ENCODE peak calls at places on chromosomes 6 and 20, in seven cellular contexts. One of them, this sample, is unnamed.

GRCh38 chr6:75830959-75831885 is 82.2 kb downstream of the MYO6 start:
- DNase-seq in A673: peak
- DNase-seq in left ventricle myocardium inferior: no peak
- DNase-seq in GM12878: peak
- DNase-seq in tibial artery: no peak
- DNase-seq in WERI-Rb-1: no peak
- DNase-seq in epithelial cell of esophagus: peak
- DNase-seq in this sample: peak

GRCh38 chr6:8859501-8859900 is 424.2 kb upstream of the SLC35B3 start:
- DNase-seq in A673: no peak
- DNase-seq in left ventricle myocardium inferior: no peak
- DNase-seq in GM12878: no peak
- DNase-seq in tibial artery: no peak
- DNase-seq in WERI-Rb-1: no peak
- DNase-seq in epithelial cell of esophagus: no peak
- DNase-seq in this sample: no peak

GRCh38 chr20:31721408-31722332 is 998 bp downstream of the BCL2L1 start:
- DNase-seq in A673: no peak
- DNase-seq in left ventricle myocardium inferior: peak
- DNase-seq in GM12878: no peak
- DNase-seq in tibial artery: no peak
- DNase-seq in WERI-Rb-1: no peak
- DNase-seq in epithelial cell of esophagus: no peak
- DNase-seq in this sample: no peak

GRCh38 chr20:49969946-49970345 is 12.8 kb upstream of the SNAI1 start:
- DNase-seq in A673: no peak
- DNase-seq in left ventricle myocardium inferior: no peak
- DNase-seq in GM12878: no peak
- DNase-seq in tibial artery: no peak
- DNase-seq in WERI-Rb-1: peak
- DNase-seq in epithelial cell of esophagus: peak
- DNase-seq in this sample: peak

GRCh38 chr6:39836621-39837020 is 44.4 kb downstream of the DAAM2 start:
- DNase-seq in A673: no peak
- DNase-seq in left ventricle myocardium inferior: no peak
- DNase-seq in GM12878: no peak
- DNase-seq in tibial artery: no peak
- DNase-seq in WERI-Rb-1: no peak
- DNase-seq in epithelial cell of esophagus: no peak
- DNase-seq in this sample: no peak

GRCh38 chr20:63706852-63707557 is 771 bp downstream of the ARFRP1 start:
- DNase-seq in A673: peak
- DNase-seq in left ventricle myocardium inferior: no peak
- DNase-seq in GM12878: no peak
- DNase-seq in tibial artery: no peak
- DNase-seq in WERI-Rb-1: peak
- DNase-seq in epithelial cell of esophagus: peak
- DNase-seq in this sample: peak

GRCh38 chr6:7317538-7317937 is 4.5 kb upstream of the SSR1 start:
- DNase-seq in A673: no peak
- DNase-seq in left ventricle myocardium inferior: no peak
- DNase-seq in GM12878: no peak
- DNase-seq in tibial artery: no peak
- DNase-seq in WERI-Rb-1: no peak
- DNase-seq in epithelial cell of esophagus: no peak
- DNase-seq in this sample: no peak

GRCh38 chr6:70469965-70470364 is 56.7 kb downstream of the FAM135A start:
- DNase-seq in A673: no peak
- DNase-seq in left ventricle myocardium inferior: no peak
- DNase-seq in GM12878: no peak
- DNase-seq in tibial artery: no peak
- DNase-seq in WERI-Rb-1: no peak
- DNase-seq in epithelial cell of esophagus: no peak
- DNase-seq in this sample: no peak

GRCh38 chr6:148556415-148556814 is 190.4 kb upstream of the UST start:
- DNase-seq in A673: no peak
- DNase-seq in left ventricle myocardium inferior: no peak
- DNase-seq in GM12878: no peak
- DNase-seq in tibial artery: no peak
- DNase-seq in WERI-Rb-1: no peak
- DNase-seq in epithelial cell of esophagus: no peak
- DNase-seq in this sample: no peak

GRCh38 chr20:43293068-43293786 is 103.5 kb upstream of the PTPRT start:
- DNase-seq in A673: no peak
- DNase-seq in left ventricle myocardium inferior: no peak
- DNase-seq in GM12878: no peak
- DNase-seq in tibial artery: no peak
- DNase-seq in WERI-Rb-1: peak
- DNase-seq in epithelial cell of esophagus: no peak
- DNase-seq in this sample: no peak

GRCh38 chr20:50872562-50873288 is 58.5 kb downstream of the ADNP start:
- DNase-seq in A673: no peak
- DNase-seq in left ventricle myocardium inferior: no peak
- DNase-seq in GM12878: no peak
- DNase-seq in tibial artery: no peak
- DNase-seq in WERI-Rb-1: no peak
- DNase-seq in epithelial cell of esophagus: no peak
- DNase-seq in this sample: no peak

GRCh38 chr6:170463101-170463721 is 89.9 kb downstream of the PSMB1 start:
- DNase-seq in A673: no peak
- DNase-seq in left ventricle myocardium inferior: no peak
- DNase-seq in GM12878: no peak
- DNase-seq in tibial artery: no peak
- DNase-seq in WERI-Rb-1: no peak
- DNase-seq in epithelial cell of esophagus: no peak
- DNase-seq in this sample: no peak

GRCh38 chr6:39143238-39143930 is 28.4 kb upstream of the SAYSD1 start:
- DNase-seq in A673: no peak
- DNase-seq in left ventricle myocardium inferior: no peak
- DNase-seq in GM12878: no peak
- DNase-seq in tibial artery: no peak
- DNase-seq in WERI-Rb-1: no peak
- DNase-seq in epithelial cell of esophagus: peak
- DNase-seq in this sample: peak

GRCh38 chr20:31607640-31608255 is 2.7 kb downstream of the ID1 start:
- DNase-seq in A673: no peak
- DNase-seq in left ventricle myocardium inferior: no peak
- DNase-seq in GM12878: no peak
- DNase-seq in tibial artery: no peak
- DNase-seq in WERI-Rb-1: no peak
- DNase-seq in epithelial cell of esophagus: no peak
- DNase-seq in this sample: no peak

GRCh38 chr6:17892097-17892686 is 95.2 kb downstream of the KIF13A start:
- DNase-seq in A673: no peak
- DNase-seq in left ventricle myocardium inferior: no peak
- DNase-seq in GM12878: no peak
- DNase-seq in tibial artery: no peak
- DNase-seq in WERI-Rb-1: no peak
- DNase-seq in epithelial cell of esophagus: no peak
- DNase-seq in this sample: no peak

GRCh38 chr6:71766796-71767195 is 119.6 kb upstream of the RIMS1 start:
- DNase-seq in A673: no peak
- DNase-seq in left ventricle myocardium inferior: no peak
- DNase-seq in GM12878: no peak
- DNase-seq in tibial artery: no peak
- DNase-seq in WERI-Rb-1: no peak
- DNase-seq in epithelial cell of esophagus: no peak
- DNase-seq in this sample: no peak

GRCh38 chr6:16486661-16487060 is 248.3 kb downstream of the GMPR start:
- DNase-seq in A673: no peak
- DNase-seq in left ventricle myocardium inferior: no peak
- DNase-seq in GM12878: no peak
- DNase-seq in tibial artery: no peak
- DNase-seq in WERI-Rb-1: no peak
- DNase-seq in epithelial cell of esophagus: no peak
- DNase-seq in this sample: no peak

GRCh38 chr6:33004940-33005339 is 4.5 kb downstream of the HLA-DOA start:
- DNase-seq in A673: no peak
- DNase-seq in left ventricle myocardium inferior: no peak
- DNase-seq in GM12878: no peak
- DNase-seq in tibial artery: no peak
- DNase-seq in WERI-Rb-1: no peak
- DNase-seq in epithelial cell of esophagus: no peak
- DNase-seq in this sample: no peak

GRCh38 chr6:33010356-33010755 is 965 bp upstream of the HLA-DOA start:
- DNase-seq in A673: no peak
- DNase-seq in left ventricle myocardium inferior: no peak
- DNase-seq in GM12878: no peak
- DNase-seq in tibial artery: no peak
- DNase-seq in WERI-Rb-1: no peak
- DNase-seq in epithelial cell of esophagus: no peak
- DNase-seq in this sample: no peak

GRCh38 chr6:33013608-33014007 is 4.2 kb upstream of the HLA-DOA start:
- DNase-seq in A673: no peak
- DNase-seq in left ventricle myocardium inferior: no peak
- DNase-seq in GM12878: no peak
- DNase-seq in tibial artery: no peak
- DNase-seq in WERI-Rb-1: peak
- DNase-seq in epithelial cell of esophagus: no peak
- DNase-seq in this sample: no peak

GRCh38 chr6:33008944-33009861 is at the start of gene HLA-DOA:
- DNase-seq in A673: peak
- DNase-seq in left ventricle myocardium inferior: no peak
- DNase-seq in GM12878: peak
- DNase-seq in tibial artery: no peak
- DNase-seq in WERI-Rb-1: peak
- DNase-seq in epithelial cell of esophagus: no peak
- DNase-seq in this sample: no peak

DNA sequence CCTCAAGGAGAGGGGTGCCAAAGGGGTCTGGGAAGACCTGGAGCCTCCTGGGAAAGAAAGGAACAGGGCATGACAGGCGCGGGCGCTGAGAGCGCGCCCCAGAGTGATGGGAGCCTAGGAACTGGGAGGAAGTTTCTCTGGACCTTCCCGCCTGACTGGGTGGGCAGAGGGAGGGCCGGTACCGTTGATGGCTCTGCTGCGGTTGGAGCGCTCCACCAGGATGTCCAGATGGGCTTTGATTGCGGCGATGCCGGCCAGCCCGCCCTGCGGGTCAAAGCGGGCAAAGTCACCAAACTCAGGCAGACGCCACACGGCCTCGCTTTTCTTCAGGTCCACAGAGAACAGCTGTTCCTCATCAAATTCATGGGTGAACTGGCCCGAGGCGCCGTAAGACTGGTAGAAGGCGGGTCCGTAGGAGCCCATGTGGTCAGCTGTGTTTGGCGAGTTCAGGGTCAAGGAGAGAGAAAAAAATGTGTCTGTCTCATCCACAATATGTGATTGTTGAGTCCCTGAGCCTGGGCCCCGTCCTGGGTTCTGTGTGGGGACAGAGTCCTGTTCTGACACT is 1.5 kb downstream of the HLA-DOA start:
- DNase-seq in A673: no peak
- DNase-seq in left ventricle myocardium inferior: no peak
- DNase-seq in GM12878: no peak
- DNase-seq in tibial artery: no peak
- DNase-seq in WERI-Rb-1: no peak
- DNase-seq in epithelial cell of esophagus: no peak
- DNase-seq in this sample: no peak
- H3K4me3 ChIP-seq in A673: no peak
- H3K4me3 ChIP-seq in left ventricle myocardium inferior: no peak
- H3K4me3 ChIP-seq in GM12878: peak
- H3K4me3 ChIP-seq in tibial artery: no peak
- H3K4me3 ChIP-seq in WERI-Rb-1: no peak
- H3K4me3 ChIP-seq in epithelial cell of esophagus: no peak
- H3K4me3 ChIP-seq in this sample: no peak

GRCh38 chr6:35298625-35299140 is 1.1 kb downstream of the DEF6 start:
- DNase-seq in A673: no peak
- DNase-seq in left ventricle myocardium inferior: no peak
- DNase-seq in GM12878: no peak
- DNase-seq in tibial artery: no peak
- DNase-seq in WERI-Rb-1: no peak
- DNase-seq in epithelial cell of esophagus: no peak
- DNase-seq in this sample: no peak
- H3K4me3 ChIP-seq in A673: no peak
- H3K4me3 ChIP-seq in left ventricle myocardium inferior: peak
- H3K4me3 ChIP-seq in GM12878: peak
- H3K4me3 ChIP-seq in tibial artery: no peak
- H3K4me3 ChIP-seq in WERI-Rb-1: no peak
- H3K4me3 ChIP-seq in epithelial cell of esophagus: peak
- H3K4me3 ChIP-seq in this sample: peak

GRCh38 chr6:45644720-45645119 is 267.0 kb upstream of the SUPT3H start:
- DNase-seq in A673: no peak
- DNase-seq in left ventricle myocardium inferior: no peak
- DNase-seq in GM12878: no peak
- DNase-seq in tibial artery: no peak
- DNase-seq in WERI-Rb-1: no peak
- DNase-seq in epithelial cell of esophagus: no peak
- DNase-seq in this sample: no peak
- H3K4me3 ChIP-seq in A673: no peak
- H3K4me3 ChIP-seq in left ventricle myocardium inferior: no peak
- H3K4me3 ChIP-seq in GM12878: no peak
- H3K4me3 ChIP-seq in tibial artery: no peak
- H3K4me3 ChIP-seq in WERI-Rb-1: no peak
- H3K4me3 ChIP-seq in epithelial cell of esophagus: no peak
- H3K4me3 ChIP-seq in this sample: no peak

GRCh38 chr20:18908109-18908508 is 94.5 kb downstream of the SCP2D1 start:
- DNase-seq in A673: no peak
- DNase-seq in left ventricle myocardium inferior: no peak
- DNase-seq in GM12878: no peak
- DNase-seq in tibial artery: no peak
- DNase-seq in WERI-Rb-1: no peak
- DNase-seq in epithelial cell of esophagus: no peak
- DNase-seq in this sample: no peak
- H3K4me3 ChIP-seq in A673: no peak
- H3K4me3 ChIP-seq in left ventricle myocardium inferior: no peak
- H3K4me3 ChIP-seq in GM12878: no peak
- H3K4me3 ChIP-seq in tibial artery: no peak
- H3K4me3 ChIP-seq in WERI-Rb-1: no peak
- H3K4me3 ChIP-seq in epithelial cell of esophagus: no peak
- H3K4me3 ChIP-seq in this sample: no peak

GRCh38 chr6:152229330-152229729 is 407.8 kb downstream of the SYNE1 start:
- DNase-seq in A673: no peak
- DNase-seq in left ventricle myocardium inferior: no peak
- DNase-seq in GM12878: no peak
- DNase-seq in tibial artery: no peak
- DNase-seq in WERI-Rb-1: no peak
- DNase-seq in epithelial cell of esophagus: no peak
- DNase-seq in this sample: no peak
- H3K4me3 ChIP-seq in A673: no peak
- H3K4me3 ChIP-seq in left ventricle myocardium inferior: no peak
- H3K4me3 ChIP-seq in GM12878: no peak
- H3K4me3 ChIP-seq in tibial artery: no peak
- H3K4me3 ChIP-seq in WERI-Rb-1: no peak
- H3K4me3 ChIP-seq in epithelial cell of esophagus: no peak
- H3K4me3 ChIP-seq in this sample: no peak

DNA sequence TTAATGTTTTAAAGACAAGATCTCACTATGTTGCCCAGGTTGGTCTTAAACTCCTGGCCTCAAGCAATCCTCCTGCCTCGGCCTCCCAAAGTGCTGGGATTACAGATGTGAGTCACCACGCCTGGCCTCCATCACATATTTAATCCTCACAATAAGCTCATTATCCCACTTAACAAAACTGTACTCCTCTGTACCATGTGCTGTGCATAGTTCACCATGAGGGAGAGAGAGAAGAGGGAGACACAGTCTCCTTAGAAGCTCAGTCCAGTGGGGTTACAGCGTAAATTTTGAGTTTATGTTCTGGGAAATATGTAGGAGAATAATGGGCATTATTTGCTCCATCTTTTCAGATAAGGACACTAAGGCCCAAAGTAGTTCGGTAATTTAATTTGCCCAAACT is 7.9 kb upstream of the CPNE5 start:
- DNase-seq in A673: no peak
- DNase-seq in left ventricle myocardium inferior: no peak
- DNase-seq in GM12878: no peak
- DNase-seq in tibial artery: no peak
- DNase-seq in WERI-Rb-1: peak
- DNase-seq in epithelial cell of esophagus: no peak
- DNase-seq in this sample: no peak
- H3K4me3 ChIP-seq in A673: no peak
- H3K4me3 ChIP-seq in left ventricle myocardium inferior: peak
- H3K4me3 ChIP-seq in GM12878: no peak
- H3K4me3 ChIP-seq in tibial artery: no peak
- H3K4me3 ChIP-seq in WERI-Rb-1: no peak
- H3K4me3 ChIP-seq in epithelial cell of esophagus: no peak
- H3K4me3 ChIP-seq in this sample: no peak

This sample was measured in bronchial epithelial cell.